ENCODE peak calls at places on chromosomes 4 and X, in eight cellular contexts. K, S, I, Q, Y, M, A and E are unnamed samples.

GRCh38 chr4:164462471-164462870 is 291.5 kb upstream of the SMIM31 start:
- DNase-seq in K (no peak), S (no peak), I (no peak), Q (no peak), Y (no peak), M (no peak), A (no peak), E (no peak)

GRCh38 chrX:150074175-150074574 is 135.9 kb upstream of the EOLA2 start:
- DNase-seq in K (no peak), S (no peak), I (no peak), Q (no peak), Y (no peak), M (no peak), A (peak), E (no peak)

GRCh38 chr4:1202526-1203378 is 30.4 kb upstream of the SPON2 start:
- DNase-seq in K (peak), S (no peak), I (no peak), Q (no peak), Y (no peak), M (no peak), A (no peak), E (no peak)

GRCh38 chrX:37349131-37350033 is at the start of gene PRRG1:
- DNase-seq in K (no peak), S (peak), I (peak), Q (no peak), Y (peak), M (peak), A (peak), E (peak)

GRCh38 chrX:68462197-68462596 is 28.9 kb upstream of the OPHN1 start:
- DNase-seq in K (no peak), S (no peak), I (no peak), Q (no peak), Y (peak), M (no peak), A (peak), E (no peak)

GRCh38 chr4:129342820-129343219 is 246.9 kb downstream of the C4orf33 start:
- DNase-seq in K (no peak), S (no peak), I (no peak), Q (no peak), Y (no peak), M (no peak), A (peak), E (no peak)

GRCh38 chr4:103996637-103997036 is 276.9 kb upstream of the TACR3 start:
- DNase-seq in K (no peak), S (peak), I (peak), Q (no peak), Y (peak), M (peak), A (peak), E (no peak)

GRCh38 chr4:20252656-20253271 is 1.1 kb downstream of the SLIT2 start:
- DNase-seq in K (no peak), S (peak), I (no peak), Q (peak), Y (no peak), M (peak), A (peak), E (no peak)

GRCh38 chrX:108307408-108308085 is 130.7 kb downstream of the COL4A6 start:
- DNase-seq in K (no peak), S (no peak), I (no peak), Q (no peak), Y (peak), M (no peak), A (peak), E (no peak)

GRCh38 chr4:141126769-141127168 is 6.5 kb downstream of the RNF150 start:
- DNase-seq in K (no peak), S (no peak), I (no peak), Q (no peak), Y (no peak), M (no peak), A (no peak), E (no peak)

GRCh38 chr4:122709236-122709635 is 23.3 kb upstream of the BBS12 start:
- DNase-seq in K (no peak), S (no peak), I (no peak), Q (no peak), Y (no peak), M (no peak), A (no peak), E (no peak)

GRCh38 chrX:153494541-153495361 is at the start of gene BGN:
- DNase-seq in K (no peak), S (no peak), I (no peak), Q (no peak), Y (peak), M (peak), A (peak), E (peak)

GRCh38 chr4:56757270-56757746 is 64.2 kb downstream of the SPINK2 start:
- DNase-seq in K (peak), S (no peak), I (no peak), Q (peak), Y (peak), M (no peak), A (peak), E (no peak)

GRCh38 chr4:7941111-7942018 is 1.7 kb upstream of the AFAP1 start:
- DNase-seq in K (no peak), S (no peak), I (peak), Q (no peak), Y (peak), M (no peak), A (no peak), E (no peak)

GRCh38 chr4:181418491-181418890 is 824.7 kb upstream of the TENM3 start:
- DNase-seq in K (no peak), S (peak), I (no peak), Q (no peak), Y (no peak), M (peak), A (no peak), E (no peak)

GRCh38 chr4:108926058-108926457 is 163.2 kb upstream of the ETNPPL start:
- DNase-seq in K (no peak), S (no peak), I (no peak), Q (no peak), Y (no peak), M (no peak), A (peak), E (no peak)

GRCh38 chrX:131693359-131693758 is 149.5 kb downstream of the OR13H1 start:
- DNase-seq in K (no peak), S (no peak), I (no peak), Q (no peak), Y (no peak), M (no peak), A (no peak), E (no peak)

GRCh38 chr4:69096111-69096656 is at the start of gene UGT2B7:
- DNase-seq in K (no peak), S (no peak), I (peak), Q (no peak), Y (peak), M (no peak), A (no peak), E (no peak)

GRCh38 chrX:153460826-153461225 is 9.6 kb downstream of the HAUS7 start:
- DNase-seq in K (peak), S (peak), I (no peak), Q (peak), Y (peak), M (peak), A (peak), E (no peak)

GRCh38 chr4:122798101-122798500 is 28.5 kb upstream of the FGF2 start:
- DNase-seq in K (no peak), S (peak), I (peak), Q (no peak), Y (peak), M (peak), A (peak), E (no peak)

GRCh38 chr4:52100062-52100461 is 49.0 kb downstream of the SPATA18 start:
- DNase-seq in K (no peak), S (no peak), I (peak), Q (no peak), Y (no peak), M (no peak), A (peak), E (no peak)

GRCh38 chr4:57119054-57119651 is 9.0 kb upstream of the IGFBP7 start:
- DNase-seq in K (no peak), S (no peak), I (no peak), Q (no peak), Y (no peak), M (peak), A (peak), E (no peak)